ENCODE peak calls at places on chromosomes 1 and 21, in seven cellular contexts. W, N, B, I, G, H and V are unnamed samples.

GRCh38 chr1:164559342-164560070 is 522 bp downstream of the PBX1 start:
- DNase-seq in W (peak), N (no peak), B (peak), I (no peak), G (no peak), H (peak), V (no peak)

GRCh38 chr1:156115514-156116374 is 1.2 kb downstream of the LMNA start:
- DNase-seq in W (peak), N (no peak), B (no peak), I (no peak), G (no peak), H (peak), V (peak)

GRCh38 chr1:59903136-59903754 is 23.3 kb downstream of the CYP2J2 start:
- DNase-seq in W (peak), N (no peak), B (no peak), I (no peak), G (no peak), H (peak), V (no peak)

GRCh38 chr1:29675481-29676263 is 439.4 kb downstream of the PTPRU start:
- DNase-seq in W (no peak), N (no peak), B (no peak), I (no peak), G (no peak), H (no peak), V (peak)

GRCh38 chr1:173354937-173355280 is 122.2 kb upstream of the PRDX6 start:
- DNase-seq in W (no peak), N (no peak), B (no peak), I (no peak), G (no peak), H (no peak), V (no peak)

GRCh38 chr1:77370588-77371306 is 88.9 kb downstream of the AK5 start:
- DNase-seq in W (peak), N (no peak), B (no peak), I (no peak), G (peak), H (no peak), V (no peak)

GRCh38 chr1:215824245-215824644 is 257.1 kb downstream of the KCTD3 start:
- DNase-seq in W (no peak), N (no peak), B (peak), I (no peak), G (no peak), H (peak), V (no peak)

GRCh38 chr1:112767646-112768045 is 52.5 kb upstream of the PPM1J start:
- DNase-seq in W (no peak), N (no peak), B (no peak), I (no peak), G (no peak), H (no peak), V (no peak)

GRCh38 chr1:178797590-178797989 is 72.5 kb downstream of the RALGPS2 start:
- DNase-seq in W (no peak), N (no peak), B (no peak), I (no peak), G (no peak), H (no peak), V (no peak)

GRCh38 chr1:26028490-26028980 is 7.0 kb downstream of the EXTL1 start:
- DNase-seq in W (no peak), N (no peak), B (no peak), I (no peak), G (no peak), H (no peak), V (no peak)

GRCh38 chr21:25535811-25536210 is 71.5 kb downstream of the MRPL39 start:
- DNase-seq in W (no peak), N (no peak), B (no peak), I (no peak), G (no peak), H (no peak), V (no peak)

GRCh38 chr21:35831791-35832190 is 228.5 kb downstream of the SETD4 start:
- DNase-seq in W (peak), N (no peak), B (no peak), I (no peak), G (no peak), H (no peak), V (no peak)

GRCh38 chr1:223133824-223134435 is 9.1 kb downstream of the TLR5 start:
- DNase-seq in W (peak), N (peak), B (peak), I (peak), G (peak), H (peak), V (peak)

GRCh38 chr1:61052393-61053280 is 29.7 kb upstream of the NFIA start:
- DNase-seq in W (no peak), N (no peak), B (no peak), I (no peak), G (no peak), H (no peak), V (no peak)

GRCh38 chr1:44571712-44572571 is 102.3 kb downstream of the TMEM53 start:
- DNase-seq in W (peak), N (no peak), B (no peak), I (no peak), G (no peak), H (no peak), V (no peak)

GRCh38 chr1:159229896-159230295 is 25.2 kb downstream of the ACKR1 start:
- DNase-seq in W (no peak), N (peak), B (no peak), I (no peak), G (peak), H (no peak), V (no peak)

GRCh38 chr1:215888159-215888558 is 321.1 kb downstream of the KCTD3 start:
- DNase-seq in W (no peak), N (peak), B (peak), I (no peak), G (no peak), H (no peak), V (no peak)

GRCh38 chr1:196355206-196355786 is 252.9 kb downstream of the KCNT2 start:
- DNase-seq in W (no peak), N (peak), B (peak), I (no peak), G (no peak), H (peak), V (no peak)

GRCh38 chr1:36400825-36401601 is 3.3 kb upstream of the LSM10 start:
- DNase-seq in W (peak), N (no peak), B (no peak), I (peak), G (no peak), H (peak), V (no peak)

GRCh38 chr1:155128469-155128754 is 736 bp downstream of the EFNA1 start:
- DNase-seq in W (no peak), N (no peak), B (no peak), I (no peak), G (no peak), H (no peak), V (no peak)

GRCh38 chr1:61337037-61337436 is 254.7 kb downstream of the NFIA start:
- DNase-seq in W (peak), N (no peak), B (no peak), I (no peak), G (no peak), H (no peak), V (no peak)

GRCh38 chr1:87449348-87449963 is 120.8 kb downstream of the LMO4 start:
- DNase-seq in W (no peak), N (no peak), B (peak), I (no peak), G (peak), H (no peak), V (no peak)

GRCh38 chr1:8302181-8302681 is 15.7 kb upstream of the SLC45A1 start:
- DNase-seq in W (no peak), N (no peak), B (no peak), I (no peak), G (no peak), H (no peak), V (no peak)

GRCh38 chr1:71980543-71980942 is 301.8 kb downstream of the NEGR1 start:
- DNase-seq in W (no peak), N (no peak), B (no peak), I (no peak), G (no peak), H (no peak), V (no peak)

GRCh38 chr1:208534604-208534907 is 290.4 kb upstream of the PLXNA2 start:
- DNase-seq in W (no peak), N (no peak), B (no peak), I (no peak), G (no peak), H (no peak), V (no peak)

GRCh38 chr1:222095606-222096475 is 354.0 kb upstream of the DUSP10 start:
- DNase-seq in W (peak), N (peak), B (no peak), I (peak), G (no peak), H (peak), V (no peak)

GRCh38 chr1:11482904-11483479 is 4.0 kb downstream of the DISP3 start:
- DNase-seq in W (no peak), N (no peak), B (no peak), I (no peak), G (no peak), H (no peak), V (no peak)

GRCh38 chr1:65147424-65148177 is 402 bp upstream of the AK4 start:
- DNase-seq in W (peak), N (peak), B (no peak), I (peak), G (no peak), H (peak), V (peak)

GRCh38 chr1:41583658-41584570 is 99.4 kb upstream of the EDN2 start:
- DNase-seq in W (no peak), N (no peak), B (no peak), I (no peak), G (no peak), H (no peak), V (no peak)

GRCh38 chr1:16351449-16351993 is 759 bp downstream of the FBXO42 start:
- DNase-seq in W (peak), N (no peak), B (no peak), I (no peak), G (no peak), H (no peak), V (no peak)